ENCODE peak calls at places on chromosomes 16 and 17, in five cellular contexts. G is tibial artery, F is psoas muscle, I is IMR-90, W is neural progenitor cell. A is an unnamed sample.

GRCh38 chr17:49851387-49852291 is 3.8 kb upstream of the TAC4 start:
- DNase-seq in G (peak), F (peak), I (peak), W (peak), A (peak)

GRCh38 chr16:80407265-80407987 is 133.4 kb upstream of the DYNLRB2 start:
- DNase-seq in G (no peak), F (no peak), I (no peak), W (peak), A (no peak)

GRCh38 chr17:47895254-47895855 is 681 bp upstream of the SP2 start:
- DNase-seq in G (peak), F (peak), I (peak), W (no peak), A (no peak)

GRCh38 chr17:7476951-7477350 is 2.5 kb downstream of the ZBTB4 start:
- DNase-seq in G (no peak), F (no peak), I (no peak), W (no peak), A (no peak)

GRCh38 chr16:35552763-35553162 is 2093.4 kb downstream of the TP53TG3F start:
- DNase-seq in G (no peak), F (no peak), I (no peak), W (no peak), A (no peak)

GRCh38 chr17:34361478-34362061 is 1.5 kb downstream of the CCL1 start:
- DNase-seq in G (peak), F (peak), I (peak), W (peak), A (peak)

GRCh38 chr17:19812407-19812806 is 55.3 kb downstream of the ULK2 start:
- DNase-seq in G (no peak), F (no peak), I (peak), W (no peak), A (no peak)

GRCh38 chr17:48002208-48002919 is 31.5 kb downstream of the CDK5RAP3 start:
- DNase-seq in G (no peak), F (no peak), I (peak), W (peak), A (no peak)

GRCh38 chr16:70715860-70716357 is 30.1 kb upstream of the MTSS2 start:
- DNase-seq in G (no peak), F (no peak), I (peak), W (no peak), A (no peak)

GRCh38 chr17:47066841-47067682 is 88.0 kb upstream of the RPRML start:
- DNase-seq in G (peak), F (peak), I (peak), W (peak), A (peak)

GRCh38 chr17:13788385-13788784 is 186.7 kb upstream of the HS3ST3A1 start:
- DNase-seq in G (no peak), F (no peak), I (no peak), W (no peak), A (no peak)

GRCh38 chr17:8162997-8163977 is 539 bp upstream of the VAMP2 start:
- DNase-seq in G (no peak), F (peak), I (no peak), W (peak), A (no peak)

GRCh38 chr17:20009302-20010098 is at the start of gene SPECC1:
- DNase-seq in G (peak), F (peak), I (peak), W (peak), A (peak)

GRCh38 chr16:78504391-78504945 is 405.0 kb downstream of the WWOX start:
- DNase-seq in G (peak), F (peak), I (no peak), W (no peak), A (no peak)

GRCh38 chr17:27755706-27756466 is 44.4 kb downstream of the NOS2 start:
- DNase-seq in G (no peak), F (no peak), I (no peak), W (no peak), A (no peak)

GRCh38 chr17:29005936-29006438 is at the start of gene SEZ6:
- DNase-seq in G (peak), F (peak), I (peak), W (peak), A (peak)

GRCh38 chr16:67458121-67458641 is 22.8 kb downstream of the ATP6V0D1 start:
- DNase-seq in G (no peak), F (peak), I (no peak), W (no peak), A (no peak)

GRCh38 chr16:19882641-19883040 is 2.0 kb downstream of the GPRC5B start:
- DNase-seq in G (no peak), F (no peak), I (no peak), W (peak), A (no peak)

GRCh38 chr17:18026408-18026776 is 12.6 kb downstream of the ATPAF2 start:
- DNase-seq in G (no peak), F (peak), I (peak), W (no peak), A (peak)

GRCh38 chr17:29722411-29723198 is 99.9 kb upstream of the CORO6 start:
- DNase-seq in G (peak), F (no peak), I (peak), W (no peak), A (peak)

GRCh38 chr17:35341465-35341992 is 31.9 kb downstream of the SLFN11 start:
- DNase-seq in G (no peak), F (no peak), I (no peak), W (no peak), A (peak)

GRCh38 chr17:76419576-76420245 is 33.2 kb downstream of the UBE2O start:
- DNase-seq in G (no peak), F (no peak), I (no peak), W (no peak), A (no peak)

GRCh38 chr17:68981288-68981687 is 26.1 kb upstream of the ABCA8 start:
- DNase-seq in G (peak), F (no peak), I (peak), W (no peak), A (no peak)

DNA sequence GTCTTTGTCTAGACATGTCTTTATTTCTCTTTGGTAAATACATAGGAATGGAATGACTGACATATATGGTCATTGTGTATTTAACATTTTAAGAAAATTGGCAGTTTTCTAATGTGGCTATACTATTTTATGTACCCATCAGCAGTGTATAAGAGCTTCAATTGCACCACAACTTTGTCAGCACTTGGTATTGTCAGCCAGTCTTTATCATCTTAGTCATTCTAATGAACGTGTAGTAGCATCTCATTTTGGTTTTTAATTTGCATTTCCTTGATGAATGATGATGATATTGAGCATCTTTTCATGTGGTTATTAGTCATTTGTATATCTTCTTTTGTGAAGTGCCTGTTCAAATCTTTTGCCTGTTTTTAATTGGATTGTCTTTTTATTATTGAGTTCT is 239.3 kb downstream of the CEP112 start:
- DNase-seq in G (no peak), F (no peak), I (no peak), W (no peak), A (no peak)
- H3K4me3 ChIP-seq in G (no peak), F (no peak), I (no peak), W (no peak), A (no peak)

DNA sequence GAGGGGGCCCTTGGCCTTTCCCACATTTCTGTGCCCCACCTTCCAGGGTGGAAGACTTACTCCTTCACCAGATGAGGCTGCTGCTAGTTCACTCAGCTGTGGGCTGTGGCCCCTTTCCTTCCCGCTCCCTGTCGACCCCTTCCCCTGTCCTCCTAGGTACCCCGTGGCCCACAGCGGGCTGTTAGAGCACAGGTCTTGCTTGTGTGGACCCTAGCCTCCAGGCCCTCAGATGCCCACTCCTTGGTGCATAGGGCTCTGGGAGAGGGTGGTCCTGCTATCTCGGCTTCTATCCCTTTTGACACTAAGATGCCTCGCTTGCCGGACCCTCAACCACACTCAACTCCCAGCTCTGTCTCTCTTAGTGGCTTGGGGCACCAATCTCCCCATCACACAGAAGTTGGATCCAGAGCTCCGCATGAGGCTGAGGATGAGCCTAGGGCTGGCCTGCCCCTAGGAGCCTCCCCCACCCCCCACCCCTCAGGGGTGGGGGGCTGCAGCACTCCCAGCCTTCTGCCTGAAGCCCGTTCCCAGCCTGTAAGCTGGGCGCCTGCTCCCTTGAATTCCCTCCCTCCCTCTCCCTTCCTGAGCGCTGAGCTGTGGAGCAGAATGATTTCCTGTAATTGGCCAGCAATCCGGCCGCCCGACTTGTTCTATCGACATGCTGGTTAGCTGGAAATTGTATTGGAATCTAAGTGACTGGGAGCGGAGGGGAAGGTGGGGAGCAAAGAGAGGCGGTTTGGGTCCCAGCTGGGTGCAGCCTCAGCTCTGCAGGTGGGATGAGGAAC is 30.9 kb downstream of the DCAKD start:
- DNase-seq in G (peak), F (peak), I (peak), W (peak), A (no peak)
- H3K4me3 ChIP-seq in G (no peak), F (no peak), I (no peak), W (no peak), A (no peak)

DNA sequence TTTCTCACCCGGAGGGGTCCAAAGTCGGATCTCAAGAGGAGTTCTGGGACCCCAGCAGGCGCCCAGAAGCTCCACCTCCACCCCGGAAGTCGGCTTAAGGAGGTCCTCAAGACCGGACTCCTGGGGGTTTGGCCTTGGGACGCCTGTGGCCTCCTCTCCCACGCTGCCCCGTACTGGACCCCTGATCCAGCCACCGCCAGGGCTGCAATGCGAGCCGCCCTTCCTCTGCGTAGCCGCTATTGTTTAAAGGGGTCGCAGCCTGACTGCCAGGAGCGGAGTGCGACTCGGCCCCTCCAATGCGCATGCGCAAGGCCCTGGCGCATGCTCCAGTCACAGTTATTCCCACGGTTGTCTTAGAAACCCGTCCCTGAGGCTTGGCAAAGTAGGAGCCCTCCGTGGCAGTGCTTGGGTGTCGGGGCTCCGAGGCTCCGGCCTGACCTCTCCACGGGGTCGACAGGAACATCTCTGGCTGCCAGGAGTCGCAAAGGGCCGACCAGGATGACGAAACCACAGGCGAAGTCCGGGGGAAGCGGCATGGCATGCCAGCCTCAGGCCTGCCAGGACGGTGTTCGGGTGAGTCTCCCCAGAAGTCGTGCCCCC is 719.0 kb downstream of the KCNJ18 start:
- DNase-seq in G (no peak), F (no peak), I (no peak), W (no peak), A (no peak)
- H3K4me3 ChIP-seq in G (no peak), F (no peak), I (no peak), W (no peak), A (no peak)

DNA sequence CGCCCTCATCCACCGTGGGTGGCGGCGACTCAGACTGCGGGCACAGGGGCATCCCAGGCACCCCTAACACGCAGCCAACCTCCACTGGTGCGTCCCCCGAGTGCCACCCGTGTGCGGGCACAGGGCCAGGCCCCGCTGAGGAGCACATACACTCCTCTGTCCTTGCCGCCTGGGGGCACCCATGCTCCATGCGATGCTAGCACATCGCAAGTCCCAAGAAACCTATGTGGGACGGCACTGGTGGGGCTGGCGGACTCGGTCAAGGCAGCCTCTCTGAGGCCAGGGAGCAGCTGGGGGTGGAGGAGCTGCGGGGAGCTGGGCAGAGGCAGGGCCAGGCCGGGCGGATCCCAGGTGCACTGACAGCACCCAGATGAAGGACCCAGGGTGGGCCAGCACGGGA is 4.0 kb downstream of the ZNF598 start:
- DNase-seq in G (no peak), F (no peak), I (no peak), W (no peak), A (no peak)
- H3K4me3 ChIP-seq in G (no peak), F (no peak), I (no peak), W (no peak), A (no peak)

GRCh38 chr16:77353587-77354263 is 81.1 kb downstream of the ADAMTS18 start:
- DNase-seq in G (no peak), F (no peak), I (no peak), W (no peak), A (no peak)

GRCh38 chr16:77364770-77365169 is 70.1 kb downstream of the ADAMTS18 start:
- DNase-seq in G (no peak), F (no peak), I (no peak), W (no peak), A (no peak)

GRCh38 chr16:77359065-77359502 is 75.8 kb downstream of the ADAMTS18 start:
- DNase-seq in G (no peak), F (no peak), I (peak), W (peak), A (no peak)
- H3K4me3 ChIP-seq in G (no peak), F (no peak), I (no peak), W (no peak), A (no peak)

DNA sequence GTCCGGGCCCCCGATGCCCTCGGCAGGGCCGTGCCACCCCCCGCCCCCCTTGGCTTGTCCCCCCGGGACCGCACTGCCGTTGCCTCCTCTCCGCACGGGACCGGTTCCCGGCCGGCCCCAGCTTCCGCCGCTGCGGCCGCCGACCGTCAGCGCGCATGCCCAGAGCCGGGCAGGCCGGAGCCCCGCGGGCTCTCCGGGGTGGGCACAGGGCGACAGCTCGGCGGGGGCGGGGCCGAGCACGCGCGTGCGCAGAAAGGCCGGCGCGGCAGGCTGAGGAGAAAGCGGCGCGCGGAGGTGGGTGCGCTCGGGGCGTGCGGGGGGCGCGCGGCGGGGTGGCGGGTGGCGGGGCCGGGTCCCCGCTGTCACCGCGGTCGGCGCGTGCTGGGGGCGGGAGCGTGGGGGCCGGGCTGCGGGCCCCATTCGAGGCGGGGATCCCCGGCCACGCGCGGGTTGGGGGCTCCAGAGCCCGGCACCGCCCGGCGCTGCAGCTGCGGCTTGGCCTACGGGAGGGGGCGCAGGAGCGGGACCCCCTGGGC is at the start of gene TBC1D24:
- DNase-seq in G (peak), F (peak), I (peak), W (peak), A (peak)
- H3K4me3 ChIP-seq in G (peak), F (peak), I (peak), W (peak), A (peak)

GRCh38 chr16:23835390-23836077 is at the start of gene PRKCB:
- DNase-seq in G (peak), F (peak), I (peak), W (peak), A (peak)
- H3K4me3 ChIP-seq in G (peak), F (peak), I (no peak), W (peak), A (peak)

GRCh38 chr16:8866118-8866883 is 2.5 kb downstream of the CARHSP1 start:
- DNase-seq in G (peak), F (peak), I (no peak), W (peak), A (no peak)
- H3K4me3 ChIP-seq in G (peak), F (peak), I (peak), W (peak), A (no peak)

DNA sequence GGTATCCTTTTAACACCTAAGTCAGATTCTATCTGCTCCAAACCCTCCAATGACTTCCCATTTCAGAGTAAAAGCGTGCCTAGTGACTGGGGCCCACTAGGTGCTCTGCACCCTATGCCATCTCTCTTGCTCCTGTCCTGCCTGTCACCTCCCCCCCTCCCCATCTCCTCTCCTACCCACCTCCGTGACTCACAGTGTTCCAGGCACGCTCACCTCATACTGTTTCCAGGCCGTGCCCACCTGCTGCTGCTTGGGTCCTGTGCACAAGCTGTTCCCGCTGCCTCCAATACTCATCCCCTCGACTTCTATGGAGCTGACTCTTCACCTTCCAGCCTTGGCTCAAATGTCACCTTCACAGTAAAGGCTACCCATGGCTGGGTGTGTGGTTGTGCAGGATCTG is 21.7 kb downstream of the DNAH3 start:
- DNase-seq in G (no peak), F (no peak), I (no peak), W (no peak), A (no peak)
- H3K4me3 ChIP-seq in G (no peak), F (no peak), I (no peak), W (no peak), A (no peak)

A was measured in Jurkat, Clone E6-1.